ENCODE peak calls at places on chromosomes 11 and 22, in seven cellular contexts. D is SK-N-DZ, M is neural progenitor cell, J is hepatocyte, C is stromal cell of bone marrow, R is GM23338, Z is COR-L47. N is an unnamed sample.

GRCh38 chr11:77215106-77215505 is 86.4 kb downstream of the GDPD4 start:
- DNase-seq in R (no peak), Z (no peak), D (no peak), J (no peak), C (no peak), M (no peak), N (no peak)

GRCh38 chr22:24805790-24806662 is at the start of gene SGSM1:
- DNase-seq in D (peak), J (peak), C (peak), R (peak), Z (peak), M (peak), N (peak)

GRCh38 chr22:48844096-48844675 is 983.5 kb downstream of the BRD1 start:
- DNase-seq in R (no peak), J (no peak), C (no peak), D (no peak), M (no peak), Z (no peak), N (no peak)

GRCh38 chr11:79940976-79941735 is 500.3 kb upstream of the TENM4 start:
- DNase-seq in D (no peak), C (peak), Z (no peak), J (no peak), R (no peak), M (no peak), N (no peak)

GRCh38 chr11:111097191-111097590 is 148.3 kb upstream of the POU2AF2 start:
- DNase-seq in C (peak), M (peak), Z (no peak), D (no peak), R (peak), J (peak), N (peak)

GRCh38 chr11:110331626-110332025 is 35.2 kb upstream of the RDX start:
- DNase-seq in D (no peak), Z (no peak), C (no peak), R (no peak), M (no peak), J (no peak), N (no peak)

GRCh38 chr11:117879516-117880480 is 3.3 kb upstream of the FXYD6 start:
- DNase-seq in M (no peak), J (no peak), R (no peak), C (no peak), D (no peak), Z (no peak), N (peak)

GRCh38 chr11:125532668-125533067 is 36.6 kb upstream of the FEZ1 start:
- DNase-seq in M (no peak), J (no peak), D (peak), R (no peak), Z (no peak), C (no peak), N (no peak)

GRCh38 chr11:28697920-28698827 is 590.0 kb downstream of the METTL15 start:
- DNase-seq in Z (peak), M (peak), D (peak), J (peak), R (peak), C (no peak), N (peak)

GRCh38 chr11:86091566-86091965 is 22.7 kb upstream of the PICALM start:
- DNase-seq in D (no peak), Z (no peak), C (peak), J (no peak), M (no peak), R (no peak), N (no peak)

N was measured in islet precursor cell.